ENCODE peak calls at places on chromosomes 11 and 22, in ten cellular contexts. P, X, F, A, S, W, L, D, K and Q are unnamed samples.

GRCh38 chr11:64323373-64323772 is 5.5 kb downstream of the PRDX5 start:
- DNase-seq in K (no peak), P (no peak), D (no peak), S (no peak), A (no peak), F (no peak), W (no peak), L (no peak), X (no peak), Q (no peak)

GRCh38 chr11:128523616-128524015 is 63.7 kb downstream of the ETS1 start:
- DNase-seq in W (no peak), K (no peak), S (no peak), P (no peak), X (no peak), A (no peak), F (no peak), L (no peak), D (no peak), Q (no peak)

GRCh38 chr11:67230406-67230805 is 35.9 kb upstream of the GRK2 start:
- DNase-seq in X (no peak), F (no peak), L (no peak), W (no peak), D (no peak), P (no peak), S (no peak), A (no peak), K (no peak), Q (no peak)

GRCh38 chr11:111459506-111460270 is 52.5 kb downstream of the BTG4 start:
- DNase-seq in L (no peak), X (no peak), A (no peak), S (peak; percentile 7), K (no peak), D (no peak), F (peak; percentile 38), P (no peak), W (no peak), Q (no peak)

GRCh38 chr11:92500463-92500862 is 275.8 kb downstream of the FAT3 start:
- DNase-seq in D (no peak), L (no peak), A (no peak), X (no peak), P (no peak), K (no peak), W (no peak), S (no peak), F (no peak), Q (no peak)

GRCh38 chr11:112806876-112807275 is 154.3 kb upstream of the NCAM1 start:
- DNase-seq in K (no peak), F (no peak), X (no peak), D (no peak), A (no peak), L (no peak), W (no peak), P (no peak), S (no peak), Q (no peak)

GRCh38 chr11:29448246-29448877 is 568.5 kb downstream of the KCNA4 start:
- DNase-seq in A (no peak), D (no peak), F (peak; percentile 57), P (no peak), S (no peak), X (no peak), L (no peak), K (no peak), W (no peak), Q (no peak)

GRCh38 chr11:2578006-2578933 is 121.5 kb downstream of the KCNQ1OT1 start:
- DNase-seq in D (peak; percentile 67), P (peak; percentile 44), F (no peak), S (peak; percentile 17), A (no peak), L (no peak), W (no peak), K (no peak), X (no peak), Q (peak; percentile 8)

GRCh38 chr11:75490221-75491181 is 35.2 kb downstream of the GDPD5 start:
- DNase-seq in P (no peak), L (no peak), W (no peak), K (no peak), S (no peak), D (no peak), X (no peak), A (peak; percentile 62), F (peak; percentile 67), Q (no peak)

GRCh38 chr11:129418039-129418438 is 42.4 kb downstream of the BARX2 start:
- DNase-seq in L (no peak), S (no peak), A (no peak), P (no peak), K (no peak), D (no peak), W (peak; percentile 14), F (no peak), X (no peak), Q (peak; percentile 42)

GRCh38 chr11:64344721-64345120 is 4.7 kb downstream of the CCDC88B start:
- DNase-seq in F (no peak), K (no peak), S (no peak), D (no peak), L (no peak), W (no peak), A (no peak), X (no peak), P (no peak), Q (no peak)

GRCh38 chr22:26805131-26805530 is 147.7 kb downstream of the MIAT start:
- DNase-seq in S (no peak), L (no peak), K (no peak), A (no peak), X (no peak), P (no peak), F (no peak), D (no peak), W (no peak), Q (no peak)

GRCh38 chr22:18048441-18048898 is 24.1 kb upstream of the MICAL3 start:
- DNase-seq in L (no peak), X (no peak), W (no peak), F (no peak), S (no peak), P (no peak), D (peak; percentile 72), K (peak; percentile 47), A (no peak), Q (no peak)

DNA sequence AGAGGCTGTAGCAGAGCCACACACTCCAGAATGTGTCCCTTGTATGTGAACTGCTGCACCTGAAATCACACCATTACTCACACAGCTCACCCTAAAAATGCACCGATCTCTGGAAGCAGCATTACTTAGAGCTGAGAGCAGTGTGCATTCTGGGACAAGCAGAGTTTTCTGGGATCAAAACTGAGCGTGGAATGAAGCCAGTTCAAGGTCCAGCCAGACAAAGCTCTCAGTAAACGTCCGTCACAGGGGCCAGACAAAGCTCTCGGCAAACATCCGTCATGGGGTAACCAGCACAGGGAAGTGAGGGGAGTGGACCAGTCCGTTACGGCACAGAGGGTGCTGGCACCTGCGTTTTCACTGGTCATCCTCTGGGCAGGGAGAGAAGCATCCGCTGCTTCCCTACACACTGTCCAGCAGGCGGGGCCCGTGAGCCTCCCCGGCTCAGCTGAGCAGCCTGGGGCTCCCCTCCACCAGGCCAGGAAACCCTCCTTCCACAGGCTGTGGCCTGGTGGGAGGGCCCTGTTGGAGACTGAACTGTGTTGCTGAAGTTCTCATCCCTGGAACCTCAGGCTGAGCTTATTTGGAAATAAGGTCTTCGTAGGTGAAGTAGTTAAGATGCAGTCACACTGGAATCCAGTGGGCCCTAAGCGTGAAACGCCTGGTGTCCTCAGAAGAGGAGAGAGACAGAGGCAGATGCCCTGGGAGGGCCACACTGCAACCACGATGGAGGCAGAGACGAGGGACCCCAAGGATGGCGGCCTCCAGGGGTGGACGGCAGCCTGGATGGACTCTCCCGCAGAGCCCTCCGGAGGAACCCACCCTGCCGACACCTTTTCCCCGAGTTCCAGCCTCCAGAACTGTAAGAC is 883.9 kb downstream of the BRD1 start:
- DNase-seq in S (peak; percentile 82), P (peak; percentile 24), W (no peak), A (peak; percentile 77), F (no peak), K (peak; percentile 55), L (no peak), D (peak; percentile 69), X (no peak), Q (peak; percentile 7)
- TF ChIP-seq POLR2AphosphoS5 in S (no peak), P (no peak), W (no peak), A (no peak), F (no peak), K (no peak), L (no peak), D (no peak), X (no peak), Q (no peak)

GRCh38 chr11:121464352-121464946 is 11.7 kb upstream of the SORL1-AS1 start:
- DNase-seq in D (peak; percentile 81), X (no peak), L (peak; percentile 65), K (no peak), F (no peak), W (peak; percentile 42), A (no peak), P (no peak), S (peak; percentile 78), Q (peak; percentile 51)
- TF ChIP-seq POLR2AphosphoS5 in D (peak; percentile 72), X (peak; percentile 72), L (peak; percentile 60), K (no peak), F (no peak), W (peak; percentile 60), A (no peak), P (no peak), S (peak; percentile 84), Q (peak; percentile 40)

DNA sequence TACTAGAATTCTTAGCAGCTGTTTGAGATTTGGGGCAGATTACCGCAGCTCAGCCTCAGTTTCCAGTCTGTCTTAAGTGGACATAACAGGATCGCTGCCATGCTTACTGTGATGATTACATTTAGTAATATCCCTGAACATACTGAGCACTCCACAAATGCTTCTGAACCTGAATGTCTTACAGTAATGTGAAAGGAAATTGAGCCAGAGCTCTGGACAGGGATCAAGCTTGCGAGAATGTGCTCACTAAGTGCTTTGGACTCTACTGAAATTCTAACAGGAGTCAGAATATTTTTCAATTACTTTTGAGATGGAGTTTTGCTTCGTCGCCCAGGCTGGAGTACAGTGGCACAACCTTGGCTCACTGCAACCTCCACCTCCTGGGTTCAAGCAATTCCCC is 118.6 kb upstream of the RASSF10 start:
- DNase-seq in A (no peak), D (no peak), P (no peak), W (no peak), L (no peak), S (no peak), F (no peak), K (no peak), X (no peak), Q (no peak)
- TF ChIP-seq POLR2AphosphoS5 in A (no peak), D (no peak), P (no peak), W (no peak), L (no peak), S (no peak), F (no peak), K (no peak), X (no peak), Q (no peak)

DNA sequence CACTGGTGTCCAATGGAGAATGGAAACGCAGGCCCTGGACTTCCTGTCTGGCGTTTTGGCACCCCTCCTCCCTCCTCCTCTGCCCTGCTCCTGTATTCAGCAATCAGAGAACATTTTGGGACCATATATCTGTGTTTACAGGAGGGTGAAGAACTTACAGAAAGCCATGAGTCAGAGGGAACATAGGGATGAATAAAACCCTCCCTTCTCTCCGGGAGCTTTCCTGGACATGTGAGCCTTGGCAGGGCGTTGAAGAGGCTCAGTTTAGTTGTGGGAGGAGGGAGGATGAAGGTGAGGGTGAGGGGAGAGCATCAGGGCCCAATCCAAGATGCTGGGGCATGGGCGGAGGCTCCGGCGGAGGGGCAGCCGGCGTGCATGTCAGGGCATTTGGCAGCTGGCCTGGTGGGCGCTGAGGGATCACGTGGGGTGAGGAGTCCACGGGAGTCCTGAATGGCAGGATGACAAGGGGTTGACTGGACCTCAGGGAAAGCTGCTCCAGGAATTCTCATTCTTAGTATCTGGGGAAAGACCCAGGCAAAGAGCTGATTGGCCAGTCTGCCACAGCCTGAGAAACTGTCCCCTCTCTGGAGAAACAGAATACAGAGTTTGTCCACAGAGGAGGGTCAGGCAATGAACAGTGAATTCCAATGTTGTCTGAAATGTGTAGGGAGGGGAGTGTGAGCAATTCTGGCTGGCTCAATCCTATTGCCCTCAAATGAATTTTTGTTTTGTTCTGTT is 28.9 kb downstream of the MICAL2 start:
- DNase-seq in X (no peak), S (no peak), W (no peak), L (no peak), P (no peak), D (peak; percentile 61), F (no peak), A (no peak), K (no peak), Q (no peak)
- TF ChIP-seq POLR2AphosphoS5 in X (no peak), S (no peak), W (no peak), L (peak; percentile 7), P (no peak), D (no peak), F (no peak), A (no peak), K (no peak), Q (peak; percentile 55)